ENCODE peak calls at places on chromosome 1, in eight cellular contexts. J is GM12892, N is prostate gland, X is stomach, S is H1, P is HCT116, I is upper lobe of left lung, U is GM12891. R is an unnamed sample.

GRCh38 chr1:212139526-212140137 is 104.1 kb downstream of the DTL start:
- DNase-seq in J (no peak), N (no peak), P (no peak), X (no peak), S (no peak), I (no peak), U (no peak), R (no peak)

GRCh38 chr1:162578071-162578705 is 16.7 kb downstream of the UAP1 start:
- DNase-seq in J (no peak), I (no peak), P (no peak), N (no peak), X (no peak), U (no peak), S (no peak), R (no peak)

GRCh38 chr1:202029171-202029665 is 18.8 kb downstream of the ELF3 start:
- DNase-seq in S (no peak), P (peak; percentile 73), U (no peak), N (no peak), I (no peak), J (no peak), X (no peak), R (no peak)

GRCh38 chr1:202577381-202577780 is 132.9 kb downstream of the SYT2 start:
- DNase-seq in N (no peak), U (no peak), J (no peak), X (no peak), I (no peak), S (no peak), P (no peak), R (no peak)

GRCh38 chr1:11690669-11691301 is 725 bp upstream of the DRAXIN start:
- DNase-seq in U (no peak), X (no peak), P (no peak), S (no peak), J (no peak), I (peak; percentile 60), N (no peak), R (no peak)

GRCh38 chr1:179824265-179824664 is 53.3 kb downstream of the TOR1AIP2 start:
- DNase-seq in U (no peak), N (no peak), J (no peak), I (peak; percentile 39), X (no peak), S (no peak), P (no peak), R (peak; percentile 50)

GRCh38 chr1:75937034-75937433 is 4.8 kb upstream of the ASB17 start:
- DNase-seq in P (no peak), J (no peak), U (no peak), N (no peak), S (no peak), X (no peak), I (no peak), R (no peak)

GRCh38 chr1:230167419-230167852 is 100.4 kb downstream of the GALNT2 start:
- DNase-seq in J (peak; percentile 41), P (peak; percentile 59), I (peak; percentile 68), U (no peak), X (no peak), N (no peak), S (peak; percentile 23), R (peak; percentile 58)

GRCh38 chr1:243818978-243819377 is 31.1 kb downstream of the AKT3 start:
- DNase-seq in P (no peak), X (no peak), J (no peak), U (no peak), N (no peak), I (peak; percentile 25), S (no peak), R (no peak)

GRCh38 chr1:15224903-15225485 is 22.0 kb upstream of the FHAD1 start:
- DNase-seq in J (no peak), U (no peak), I (no peak), X (no peak), P (no peak), N (no peak), S (no peak), R (peak; percentile 9)

GRCh38 chr1:220410681-220411080 is 117.3 kb upstream of the MARK1 start:
- DNase-seq in N (no peak), J (no peak), I (no peak), U (no peak), X (no peak), P (no peak), S (no peak), R (no peak)

GRCh38 chr1:78996791-78997190 is 9.7 kb downstream of the ADGRL4 start:
- DNase-seq in I (no peak), N (no peak), X (no peak), S (no peak), P (no peak), U (no peak), J (no peak), R (no peak)

GRCh38 chr1:77282866-77283539 is 1.2 kb downstream of the AK5 start:
- DNase-seq in N (no peak), P (no peak), U (no peak), J (no peak), S (no peak), X (no peak), I (peak; percentile 35), R (no peak)

DNA sequence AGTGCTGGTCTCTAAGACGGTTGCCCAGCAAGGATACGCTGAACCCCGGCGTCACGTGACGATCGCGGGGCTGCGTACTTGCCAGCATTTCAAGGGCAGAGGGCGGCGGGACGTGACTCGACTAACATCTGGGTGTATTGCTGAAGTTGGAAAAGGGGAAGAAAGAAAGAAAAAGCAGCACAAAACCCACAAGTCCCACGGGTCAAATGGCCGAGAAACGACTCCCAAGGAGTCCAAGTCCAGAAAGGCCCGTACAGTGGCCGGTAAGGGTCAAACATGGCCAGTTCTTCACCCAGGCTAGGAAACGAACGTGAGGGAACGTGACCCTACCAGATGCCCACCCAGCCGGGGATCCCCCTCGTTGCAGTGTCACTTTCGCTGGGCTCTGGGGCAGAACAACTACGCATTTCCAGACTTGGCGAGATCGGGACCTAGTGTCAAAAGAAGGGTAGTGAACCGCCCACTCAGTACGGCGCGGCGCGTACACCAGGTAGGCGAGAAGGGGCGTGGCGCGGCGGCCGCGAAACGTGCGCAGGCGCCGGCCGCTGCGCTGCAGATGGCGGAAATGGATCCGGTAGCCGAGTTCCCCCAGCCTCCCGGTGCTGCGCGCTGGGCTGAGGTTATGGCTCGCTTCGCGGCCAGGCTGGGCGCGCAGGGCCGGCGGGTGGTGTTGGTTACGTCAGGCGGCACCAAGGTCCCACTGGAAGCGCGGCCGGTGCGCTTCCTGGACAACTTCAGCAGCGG is at the start of the genes PPCS and ZMYND12:
- DNase-seq in X (peak; percentile 93), N (peak; percentile 83), P (peak; percentile 75), I (peak; percentile 97), U (peak; percentile 86), J (peak; percentile 82), S (no peak), R (peak; percentile 88)
- TF ChIP-seq POLR2AphosphoS5 in X (peak; percentile 91), N (peak; percentile 67), P (peak; percentile 97), I (peak; percentile 75), U (peak; percentile 93), J (peak; percentile 92), S (peak; percentile 46), R (peak; percentile 68)

GRCh38 chr1:167221126-167221803 is 579 bp downstream of the POU2F1 start:
- DNase-seq in P (no peak), N (peak; percentile 11), U (no peak), S (no peak), X (peak; percentile 27), J (peak; percentile 9), I (peak; percentile 93), R (no peak)
- TF ChIP-seq POLR2AphosphoS5 in P (no peak), N (no peak), U (no peak), S (peak; percentile 0), X (no peak), J (no peak), I (no peak), R (no peak)

GRCh38 chr1:186139706-186140105 is 235.3 kb downstream of the TPR start:
- DNase-seq in N (no peak), S (no peak), U (no peak), I (no peak), J (no peak), P (no peak), X (no peak), R (no peak)
- TF ChIP-seq POLR2AphosphoS5 in N (no peak), S (no peak), U (no peak), I (no peak), J (no peak), P (no peak), X (no peak), R (no peak)

GRCh38 chr1:38804062-38804886 is 55.3 kb downstream of the RRAGC start:
- DNase-seq in X (no peak), N (no peak), S (no peak), I (peak; percentile 83), J (no peak), U (peak; percentile 37), P (no peak), R (no peak)
- TF ChIP-seq POLR2AphosphoS5 in X (no peak), N (no peak), S (no peak), I (no peak), J (no peak), U (no peak), P (no peak), R (no peak)

DNA sequence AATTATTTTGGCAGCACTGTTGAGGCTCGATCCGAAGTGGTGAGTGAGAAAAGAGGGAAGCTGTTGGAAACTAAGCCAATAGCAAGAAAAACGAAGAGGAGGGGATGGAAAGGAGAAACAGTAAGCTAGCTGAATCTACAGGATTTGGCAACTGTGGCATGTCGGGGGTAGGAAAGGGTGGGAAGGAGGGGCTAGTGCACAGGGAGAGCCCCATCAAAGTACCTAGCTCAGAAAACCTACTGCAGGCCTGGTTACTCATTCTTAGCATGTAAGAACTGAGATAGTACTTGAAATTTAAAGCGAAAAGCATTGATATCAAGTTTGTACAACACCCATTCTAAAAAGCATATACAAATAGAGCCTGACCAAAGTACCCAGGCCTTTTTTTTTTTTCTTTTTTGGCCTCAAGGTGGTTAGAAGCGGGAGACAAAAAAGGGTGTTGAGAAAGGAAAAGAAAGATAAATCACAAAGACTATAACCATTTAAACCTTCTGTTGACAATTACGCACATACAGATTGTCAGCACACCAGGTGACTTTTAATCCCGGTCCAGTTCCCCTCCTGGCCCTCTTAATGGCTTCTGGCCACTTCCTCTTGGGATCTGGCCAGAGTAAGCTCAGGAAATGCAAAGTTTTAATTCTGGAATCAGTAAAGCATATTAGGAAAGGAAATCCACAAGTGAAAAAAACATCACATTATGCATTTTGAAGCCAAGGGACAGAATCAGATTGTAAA is 50.4 kb downstream of the SLC16A1 start:
- DNase-seq in P (no peak), X (peak; percentile 81), S (no peak), N (peak; percentile 11), U (no peak), J (no peak), I (no peak), R (no peak)
- TF ChIP-seq POLR2AphosphoS5 in P (no peak), X (peak; percentile 33), S (no peak), N (peak; percentile 76), U (no peak), J (no peak), I (no peak), R (no peak)

DNA sequence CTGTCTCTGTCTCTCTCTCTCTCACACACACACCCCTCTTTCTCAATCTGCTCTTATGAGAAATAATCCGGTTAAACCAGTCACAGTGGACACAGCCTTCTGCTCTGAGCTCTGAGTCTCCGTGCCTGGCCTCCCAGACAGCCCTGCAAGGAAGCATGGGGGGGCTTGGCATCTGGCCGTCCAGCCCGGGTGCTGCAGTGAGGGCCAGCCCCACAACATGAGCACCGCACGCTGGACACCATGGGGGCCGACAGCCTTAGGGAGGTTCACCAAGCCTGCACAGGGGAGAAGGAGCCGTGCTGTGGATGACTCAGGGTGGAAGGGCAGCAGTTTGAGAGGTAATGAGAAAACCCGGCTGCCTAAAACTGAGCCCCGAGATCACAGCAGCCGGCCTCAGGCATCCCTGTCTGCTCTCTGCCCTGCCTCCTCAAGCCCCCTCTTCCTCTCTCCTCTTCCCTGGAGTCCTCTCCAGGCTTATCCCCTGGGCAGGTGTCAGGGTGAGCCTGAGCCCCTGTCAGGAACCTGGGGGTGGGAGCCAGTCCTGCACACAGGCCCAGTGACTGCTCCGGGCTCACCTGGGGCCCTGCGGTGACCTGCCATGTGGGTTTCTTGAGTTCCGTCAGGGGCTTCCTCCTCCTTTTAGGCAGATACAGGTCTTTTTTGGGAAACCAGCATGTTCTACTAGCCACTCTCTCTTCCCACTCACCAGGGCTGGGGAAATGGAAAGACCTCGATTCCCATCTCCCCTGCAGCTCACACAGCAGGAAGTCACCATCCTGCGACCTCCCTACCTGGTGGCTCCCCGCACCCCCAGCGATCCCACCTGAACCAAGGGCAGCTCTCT is 92.8 kb downstream of the ITPKB start:
- DNase-seq in S (no peak), I (no peak), N (peak; percentile 43), P (no peak), J (no peak), X (no peak), U (no peak), R (no peak)
- TF ChIP-seq POLR2AphosphoS5 in S (no peak), I (no peak), N (peak; percentile 68), P (no peak), J (no peak), X (no peak), U (no peak), R (no peak)

R was measured in HL-60.